ENCODE peak calls at places on chromosomes 1 and 21, in eight cellular contexts. One of them, this sample, is unnamed.

GRCh38 chr1:205813755-205814058 is 709 bp upstream of the SLC41A1 start:
- DNase-seq in GM23338: no peak
- DNase-seq in hepatocyte: no peak
- DNase-seq in neural progenitor cell: no peak
- DNase-seq in PC-3: peak
- DNase-seq in MM.1S: peak
- DNase-seq in HCT116: peak
- DNase-seq in OCI-LY7: no peak
- DNase-seq in this sample: no peak

GRCh38 chr21:14763695-14764064 is 217.6 kb upstream of the SAMSN1 start:
- DNase-seq in GM23338: no peak
- DNase-seq in hepatocyte: no peak
- DNase-seq in neural progenitor cell: no peak
- DNase-seq in PC-3: no peak
- DNase-seq in MM.1S: peak
- DNase-seq in HCT116: no peak
- DNase-seq in OCI-LY7: no peak
- DNase-seq in this sample: no peak

GRCh38 chr1:8642114-8642513 is 175.3 kb downstream of the RERE start:
- DNase-seq in GM23338: no peak
- DNase-seq in hepatocyte: no peak
- DNase-seq in neural progenitor cell: no peak
- DNase-seq in PC-3: no peak
- DNase-seq in MM.1S: no peak
- DNase-seq in HCT116: no peak
- DNase-seq in OCI-LY7: no peak
- DNase-seq in this sample: no peak

GRCh38 chr1:154803203-154803920 is 66.7 kb downstream of the KCNN3 start:
- DNase-seq in GM23338: no peak
- DNase-seq in hepatocyte: no peak
- DNase-seq in neural progenitor cell: no peak
- DNase-seq in PC-3: no peak
- DNase-seq in MM.1S: no peak
- DNase-seq in HCT116: no peak
- DNase-seq in OCI-LY7: no peak
- DNase-seq in this sample: peak

GRCh38 chr1:111615874-111616715 is 3.5 kb upstream of the RAP1A start:
- DNase-seq in GM23338: no peak
- DNase-seq in hepatocyte: no peak
- DNase-seq in neural progenitor cell: no peak
- DNase-seq in PC-3: no peak
- DNase-seq in MM.1S: peak
- DNase-seq in HCT116: no peak
- DNase-seq in OCI-LY7: peak
- DNase-seq in this sample: no peak

GRCh38 chr1:15345711-15346355 is 63.9 kb upstream of the EFHD2 start:
- DNase-seq in GM23338: no peak
- DNase-seq in hepatocyte: no peak
- DNase-seq in neural progenitor cell: no peak
- DNase-seq in PC-3: no peak
- DNase-seq in MM.1S: no peak
- DNase-seq in HCT116: no peak
- DNase-seq in OCI-LY7: no peak
- DNase-seq in this sample: no peak

GRCh38 chr1:109802136-109802900 is 38.6 kb upstream of the EPS8L3 start:
- DNase-seq in GM23338: no peak
- DNase-seq in hepatocyte: no peak
- DNase-seq in neural progenitor cell: no peak
- DNase-seq in PC-3: no peak
- DNase-seq in MM.1S: peak
- DNase-seq in HCT116: no peak
- DNase-seq in OCI-LY7: no peak
- DNase-seq in this sample: no peak

GRCh38 chr1:203858975-203859374 is 2.4 kb upstream of the SNRPE start:
- DNase-seq in GM23338: no peak
- DNase-seq in hepatocyte: no peak
- DNase-seq in neural progenitor cell: no peak
- DNase-seq in PC-3: no peak
- DNase-seq in MM.1S: no peak
- DNase-seq in HCT116: no peak
- DNase-seq in OCI-LY7: no peak
- DNase-seq in this sample: no peak

GRCh38 chr1:225763815-225764548 is 13.6 kb upstream of the SRP9 start:
- DNase-seq in GM23338: no peak
- DNase-seq in hepatocyte: no peak
- DNase-seq in neural progenitor cell: no peak
- DNase-seq in PC-3: no peak
- DNase-seq in MM.1S: no peak
- DNase-seq in HCT116: no peak
- DNase-seq in OCI-LY7: no peak
- DNase-seq in this sample: no peak

GRCh38 chr1:36486436-36487335 is 4.0 kb upstream of the CSF3R start:
- DNase-seq in GM23338: no peak
- DNase-seq in hepatocyte: peak
- DNase-seq in neural progenitor cell: no peak
- DNase-seq in PC-3: peak
- DNase-seq in MM.1S: no peak
- DNase-seq in HCT116: no peak
- DNase-seq in OCI-LY7: peak
- DNase-seq in this sample: no peak

GRCh38 chr1:67766117-67766978 is 66.9 kb downstream of the GNG12 start:
- DNase-seq in GM23338: peak
- DNase-seq in hepatocyte: peak
- DNase-seq in neural progenitor cell: peak
- DNase-seq in PC-3: peak
- DNase-seq in MM.1S: peak
- DNase-seq in HCT116: no peak
- DNase-seq in OCI-LY7: peak
- DNase-seq in this sample: peak

GRCh38 chr21:44427241-44428120 is 27.8 kb upstream of the LRRC3 start:
- DNase-seq in GM23338: no peak
- DNase-seq in hepatocyte: no peak
- DNase-seq in neural progenitor cell: no peak
- DNase-seq in PC-3: no peak
- DNase-seq in MM.1S: no peak
- DNase-seq in HCT116: no peak
- DNase-seq in OCI-LY7: no peak
- DNase-seq in this sample: no peak

GRCh38 chr1:110643886-110644285 is 30.9 kb downstream of the KCNA3 start:
- DNase-seq in GM23338: no peak
- DNase-seq in hepatocyte: no peak
- DNase-seq in neural progenitor cell: no peak
- DNase-seq in PC-3: no peak
- DNase-seq in MM.1S: no peak
- DNase-seq in HCT116: no peak
- DNase-seq in OCI-LY7: no peak
- DNase-seq in this sample: no peak

GRCh38 chr21:34693192-34693810 is 24.5 kb downstream of the CLIC6 start:
- DNase-seq in GM23338: peak
- DNase-seq in hepatocyte: peak
- DNase-seq in neural progenitor cell: peak
- DNase-seq in PC-3: peak
- DNase-seq in MM.1S: peak
- DNase-seq in HCT116: peak
- DNase-seq in OCI-LY7: peak
- DNase-seq in this sample: peak

GRCh38 chr21:26659181-26659580 is 86.1 kb upstream of the CYYR1 start:
- DNase-seq in GM23338: no peak
- DNase-seq in hepatocyte: no peak
- DNase-seq in neural progenitor cell: no peak
- DNase-seq in PC-3: no peak
- DNase-seq in MM.1S: no peak
- DNase-seq in HCT116: no peak
- DNase-seq in OCI-LY7: no peak
- DNase-seq in this sample: no peak

DNA sequence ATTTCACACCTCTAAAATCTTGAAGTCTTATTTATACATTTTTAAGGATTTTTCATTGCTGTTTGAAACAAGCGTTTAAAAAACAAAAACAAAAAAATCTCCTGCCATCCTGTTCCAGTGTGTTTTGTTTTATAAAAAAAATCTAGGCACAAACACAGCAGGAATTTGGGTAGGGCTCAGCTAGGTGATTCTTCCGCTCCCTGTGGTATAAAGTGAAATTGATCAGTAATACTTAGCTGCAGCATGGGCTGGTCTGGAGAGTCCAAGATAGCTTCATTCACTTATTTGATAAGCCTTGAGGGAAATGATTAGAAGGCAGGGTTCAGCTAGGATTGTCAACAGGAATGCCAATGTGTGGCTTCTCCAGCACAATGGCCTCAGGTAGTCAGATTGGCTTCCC is 25.7 kb downstream of the ATF3 start:
- DNase-seq in GM23338: no peak
- DNase-seq in hepatocyte: no peak
- DNase-seq in neural progenitor cell: no peak
- DNase-seq in PC-3: no peak
- DNase-seq in MM.1S: no peak
- DNase-seq in HCT116: no peak
- DNase-seq in OCI-LY7: no peak
- DNase-seq in this sample: no peak
- TF ChIP-seq EZH2phosphoT487 in GM23338: no peak
- TF ChIP-seq EZH2phosphoT487 in hepatocyte: no peak
- TF ChIP-seq EZH2phosphoT487 in neural progenitor cell: no peak
- TF ChIP-seq EZH2phosphoT487 in PC-3: no peak
- TF ChIP-seq EZH2phosphoT487 in MM.1S: no peak
- TF ChIP-seq EZH2phosphoT487 in HCT116: no peak
- TF ChIP-seq EZH2phosphoT487 in OCI-LY7: no peak
- TF ChIP-seq EZH2phosphoT487 in this sample: no peak

GRCh38 chr1:114353233-114353632 is 157.8 kb downstream of the TRIM33 start:
- DNase-seq in GM23338: peak
- DNase-seq in hepatocyte: peak
- DNase-seq in neural progenitor cell: no peak
- DNase-seq in PC-3: peak
- DNase-seq in MM.1S: no peak
- DNase-seq in HCT116: no peak
- DNase-seq in OCI-LY7: peak
- DNase-seq in this sample: peak
- TF ChIP-seq EZH2phosphoT487 in GM23338: no peak
- TF ChIP-seq EZH2phosphoT487 in hepatocyte: no peak
- TF ChIP-seq EZH2phosphoT487 in neural progenitor cell: no peak
- TF ChIP-seq EZH2phosphoT487 in PC-3: no peak
- TF ChIP-seq EZH2phosphoT487 in MM.1S: no peak
- TF ChIP-seq EZH2phosphoT487 in HCT116: no peak
- TF ChIP-seq EZH2phosphoT487 in OCI-LY7: no peak
- TF ChIP-seq EZH2phosphoT487 in this sample: no peak

DNA sequence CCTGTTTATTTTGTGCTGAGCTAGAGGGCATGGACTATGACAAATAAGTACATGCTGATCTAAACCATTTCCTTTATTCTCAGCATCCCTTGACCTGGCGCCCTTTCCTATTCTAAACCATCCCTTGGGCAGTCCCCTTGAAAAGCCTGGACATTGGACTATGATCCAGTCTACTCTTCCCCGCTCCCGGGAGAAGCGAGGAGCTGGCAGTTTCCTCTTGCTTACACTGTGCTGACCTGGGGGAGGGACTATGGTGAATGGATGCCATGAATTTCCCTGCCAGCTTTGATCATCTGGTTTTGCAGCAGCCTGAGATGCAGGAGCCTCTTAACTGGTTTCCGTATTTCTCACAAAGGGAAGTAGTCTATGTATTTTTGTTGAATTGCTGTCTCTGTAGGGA is 121.6 kb downstream of the KIF26B start:
- DNase-seq in GM23338: no peak
- DNase-seq in hepatocyte: no peak
- DNase-seq in neural progenitor cell: no peak
- DNase-seq in PC-3: no peak
- DNase-seq in MM.1S: no peak
- DNase-seq in HCT116: no peak
- DNase-seq in OCI-LY7: no peak
- DNase-seq in this sample: no peak
- TF ChIP-seq EZH2phosphoT487 in GM23338: no peak
- TF ChIP-seq EZH2phosphoT487 in hepatocyte: no peak
- TF ChIP-seq EZH2phosphoT487 in neural progenitor cell: no peak
- TF ChIP-seq EZH2phosphoT487 in PC-3: no peak
- TF ChIP-seq EZH2phosphoT487 in MM.1S: no peak
- TF ChIP-seq EZH2phosphoT487 in HCT116: no peak
- TF ChIP-seq EZH2phosphoT487 in OCI-LY7: no peak
- TF ChIP-seq EZH2phosphoT487 in this sample: no peak

GRCh38 chr1:903721-904270 is 19.9 kb upstream of the SAMD11 start:
- DNase-seq in GM23338: no peak
- DNase-seq in hepatocyte: peak
- DNase-seq in neural progenitor cell: peak
- DNase-seq in PC-3: no peak
- DNase-seq in MM.1S: no peak
- DNase-seq in HCT116: no peak
- DNase-seq in OCI-LY7: no peak
- DNase-seq in this sample: no peak
- TF ChIP-seq EZH2phosphoT487 in GM23338: no peak
- TF ChIP-seq EZH2phosphoT487 in hepatocyte: no peak
- TF ChIP-seq EZH2phosphoT487 in neural progenitor cell: no peak
- TF ChIP-seq EZH2phosphoT487 in PC-3: no peak
- TF ChIP-seq EZH2phosphoT487 in MM.1S: no peak
- TF ChIP-seq EZH2phosphoT487 in HCT116: no peak
- TF ChIP-seq EZH2phosphoT487 in OCI-LY7: no peak
- TF ChIP-seq EZH2phosphoT487 in this sample: no peak

GRCh38 chr1:35454616-35455015 is 102.6 kb downstream of the KIAA0319L start:
- DNase-seq in GM23338: no peak
- DNase-seq in hepatocyte: peak
- DNase-seq in neural progenitor cell: no peak
- DNase-seq in PC-3: peak
- DNase-seq in MM.1S: no peak
- DNase-seq in HCT116: no peak
- DNase-seq in OCI-LY7: no peak
- DNase-seq in this sample: no peak

GRCh38 chr1:35454175-35454574 is 103.0 kb downstream of the KIAA0319L start:
- DNase-seq in GM23338: no peak
- DNase-seq in hepatocyte: no peak
- DNase-seq in neural progenitor cell: no peak
- DNase-seq in PC-3: no peak
- DNase-seq in MM.1S: no peak
- DNase-seq in HCT116: no peak
- DNase-seq in OCI-LY7: no peak
- DNase-seq in this sample: no peak

GRCh38 chr1:35451125-35451528 is 106.1 kb downstream of the KIAA0319L start:
- DNase-seq in GM23338: peak
- DNase-seq in hepatocyte: peak
- DNase-seq in neural progenitor cell: peak
- DNase-seq in PC-3: peak
- DNase-seq in MM.1S: peak
- DNase-seq in HCT116: peak
- DNase-seq in OCI-LY7: peak
- DNase-seq in this sample: peak

GRCh38 chr1:35449334-35450008 is 107.7 kb downstream of the KIAA0319L start:
- DNase-seq in GM23338: no peak
- DNase-seq in hepatocyte: peak
- DNase-seq in neural progenitor cell: no peak
- DNase-seq in PC-3: peak
- DNase-seq in MM.1S: no peak
- DNase-seq in HCT116: no peak
- DNase-seq in OCI-LY7: no peak
- DNase-seq in this sample: no peak

DNA sequence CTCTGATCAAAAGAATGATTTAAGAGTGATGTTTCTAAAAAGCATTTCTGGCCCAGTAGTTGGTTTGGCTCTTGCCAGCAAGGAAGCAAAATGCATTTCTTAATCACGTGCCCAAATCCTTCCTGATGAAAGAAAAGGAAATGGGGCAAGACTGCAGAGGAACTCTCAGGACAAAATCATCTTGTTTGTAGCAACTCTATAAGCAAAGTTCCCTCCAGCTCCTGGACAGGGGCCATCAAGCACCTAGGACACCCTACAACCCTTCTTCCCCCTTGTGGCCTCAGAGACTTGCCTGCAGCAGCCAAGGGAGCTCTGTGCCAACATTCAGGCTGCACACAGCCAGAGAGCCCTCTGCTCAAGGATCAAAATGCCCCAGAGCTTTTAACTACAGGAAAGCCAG is 105.1 kb downstream of the KIAA0319L start:
- DNase-seq in GM23338: peak
- DNase-seq in hepatocyte: peak
- DNase-seq in neural progenitor cell: no peak
- DNase-seq in PC-3: no peak
- DNase-seq in MM.1S: no peak
- DNase-seq in HCT116: no peak
- DNase-seq in OCI-LY7: no peak
- DNase-seq in this sample: no peak
- TF ChIP-seq EZH2phosphoT487 in GM23338: no peak
- TF ChIP-seq EZH2phosphoT487 in hepatocyte: no peak
- TF ChIP-seq EZH2phosphoT487 in neural progenitor cell: no peak
- TF ChIP-seq EZH2phosphoT487 in PC-3: no peak
- TF ChIP-seq EZH2phosphoT487 in MM.1S: no peak
- TF ChIP-seq EZH2phosphoT487 in HCT116: no peak
- TF ChIP-seq EZH2phosphoT487 in OCI-LY7: no peak
- TF ChIP-seq EZH2phosphoT487 in this sample: no peak

This sample was measured in SK-N-SH.